ENCODE peak calls at places on chromosome X, in five cellular contexts. Q is GM20000, F is fibroblast of mammary gland, T is tibial artery, B is astrocyte. A is an unnamed sample.
A peak's percentile ranks its signal among the peaks of the same experiment; 100 is the strongest.

GRCh38 chrX:15072259-15072658 is 197.6 kb downstream of the ASB9 start:
- DNase-seq in Q (no peak), F (no peak), T (no peak), B (no peak), A (no peak)

GRCh38 chrX:15107367-15107988 is 162.4 kb downstream of the ASB9 start:
- DNase-seq in Q (no peak), F (no peak), T (no peak), B (no peak), A (no peak)

GRCh38 chrX:9659571-9660195 is 106.0 kb downstream of the GPR143 start:
- DNase-seq in Q (no peak), F (no peak), T (no peak), B (no peak), A (no peak)

GRCh38 chrX:22314692-22315091 is 42.0 kb downstream of the CBLL2 start:
- DNase-seq in Q (no peak), F (peak; percentile 16), T (no peak), B (no peak), A (no peak)

GRCh38 chrX:7139202-7140081 is 8.1 kb upstream of the STS start:
- DNase-seq in Q (no peak), F (peak; percentile 89), T (no peak), B (peak; percentile 77), A (no peak)

GRCh38 chrX:45068555-45068954 is 132.1 kb downstream of the DIPK2B start:
- DNase-seq in Q (no peak), F (no peak), T (no peak), B (no peak), A (no peak)

GRCh38 chrX:140057001-140057411 is 91.7 kb upstream of the CXorf66 start:
- DNase-seq in Q (peak; percentile 40), F (peak; percentile 64), T (peak; percentile 68), B (peak; percentile 35), A (peak; percentile 58)

GRCh38 chrX:42678133-42678532 is 99.8 kb downstream of the PPP1R2C start:
- DNase-seq in Q (no peak), F (peak; percentile 25), T (no peak), B (no peak), A (no peak)

GRCh38 chrX:31153475-31154047 is 81.7 kb upstream of the FTHL17 start:
- DNase-seq in Q (no peak), F (no peak), T (no peak), B (no peak), A (no peak)

GRCh38 chrX:112734250-112734649 is 54.5 kb upstream of the LHFPL1 start:
- DNase-seq in Q (no peak), F (peak; percentile 4), T (peak; percentile 20), B (peak; percentile 21), A (no peak)

GRCh38 chrX:16594490-16594889 is 55.5 kb upstream of the S100G start:
- DNase-seq in Q (no peak), F (no peak), T (no peak), B (no peak), A (no peak)

GRCh38 chrX:102712216-102712966 is at the start of gene GPRASP2:
- DNase-seq in Q (no peak), F (peak; percentile 6), T (peak; percentile 54), B (peak; percentile 4), A (peak; percentile 25)

GRCh38 chrX:153459976-153460375 is 10.4 kb downstream of the HAUS7 start:
- DNase-seq in Q (no peak), F (peak; percentile 12), T (no peak), B (peak; percentile 82), A (no peak)

GRCh38 chrX:143461616-143462015 is 55.7 kb downstream of the SPANXN3 start:
- DNase-seq in Q (no peak), F (no peak), T (no peak), B (no peak), A (no peak)

GRCh38 chrX:15882704-15883539 is 28.3 kb upstream of the AP1S2 start:
- DNase-seq in Q (no peak), F (peak; percentile 63), T (no peak), B (peak; percentile 36), A (no peak)

GRCh38 chrX:48278958-48279357 is 23.8 kb downstream of the SSX1 start:
- DNase-seq in Q (no peak), F (peak; percentile 73), T (no peak), B (no peak), A (no peak)

GRCh38 chrX:101416691-101417090 is 8.7 kb downstream of the HNRNPH2 start:
- DNase-seq in Q (no peak), F (no peak), T (no peak), B (no peak), A (no peak)

GRCh38 chrX:42920752-42921151 is 142.8 kb upstream of the PPP1R2C start:
- DNase-seq in Q (no peak), F (peak; percentile 0), T (no peak), B (no peak), A (no peak)

GRCh38 chrX:71650333-71650969 is 16.9 kb upstream of the LOC101059915 start:
- DNase-seq in Q (peak; percentile 50), F (no peak), T (no peak), B (no peak), A (no peak)

GRCh38 chrX:39309721-39310152 is 508.5 kb downstream of the MID1IP1 start:
- DNase-seq in Q (peak; percentile 8), F (no peak), T (no peak), B (peak; percentile 53), A (no peak)

GRCh38 chrX:66728818-66729271 is 90.0 kb upstream of the EDA2R start:
- DNase-seq in Q (peak; percentile 17), F (peak; percentile 78), T (peak; percentile 22), B (peak; percentile 16), A (peak; percentile 21)

GRCh38 chrX:96979766-96980165 is 96.1 kb downstream of the RPA4 start:
- DNase-seq in Q (no peak), F (no peak), T (no peak), B (no peak), A (no peak)

GRCh38 chrX:134718329-134719317 is 60.4 kb upstream of the PLAC1 start:
- DNase-seq in Q (no peak), F (peak; percentile 96), T (peak; percentile 42), B (peak; percentile 94), A (no peak)

GRCh38 chrX:7552758-7553157 is 290.2 kb upstream of the VCX start:
- DNase-seq in Q (no peak), F (no peak), T (no peak), B (no peak), A (no peak)

GRCh38 chrX:149527705-149528104 is 13.1 kb upstream of the EOLA1 start:
- DNase-seq in Q (no peak), F (peak; percentile 31), T (no peak), B (no peak), A (no peak)

GRCh38 chrX:10726647-10727046 is 106.3 kb upstream of the MID1 start:
- DNase-seq in Q (no peak), F (peak; percentile 52), T (no peak), B (peak; percentile 94), A (no peak)

GRCh38 chrX:119273807-119274192 is 37.7 kb downstream of the PGRMC1 start:
- DNase-seq in Q (no peak), F (no peak), T (no peak), B (no peak), A (no peak)

GRCh38 chrX:119272882-119273806 is 37.1 kb downstream of the PGRMC1 start:
- DNase-seq in Q (peak; percentile 59), F (peak; percentile 52), T (no peak), B (peak; percentile 23), A (peak; percentile 47)
- TF ChIP-seq CTCF in Q (peak; percentile 1), F (no peak), T (no peak), B (no peak), A (no peak)

DNA sequence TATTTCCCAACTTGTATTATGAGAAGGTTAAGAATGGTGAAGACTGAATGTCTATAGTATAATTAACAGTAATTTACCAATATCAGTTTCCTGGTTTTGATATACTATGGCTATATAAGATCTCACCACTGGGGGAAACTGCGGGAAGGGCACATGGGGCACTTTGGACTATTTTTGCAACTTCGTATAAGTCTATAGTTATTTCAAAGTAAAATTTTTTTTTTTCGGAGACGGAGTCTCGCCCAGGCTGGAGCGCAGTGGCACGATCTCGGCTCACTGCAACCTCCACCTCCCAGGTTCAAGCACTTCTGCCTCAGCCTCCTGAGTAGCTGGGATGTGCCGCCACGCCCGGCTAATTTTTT is 46.1 kb downstream of the CXorf58 start:
- DNase-seq in Q (no peak), F (no peak), T (no peak), B (no peak), A (no peak)
- TF ChIP-seq CTCF in Q (no peak), F (no peak), T (no peak), B (no peak), A (no peak)

GRCh38 chrX:78595901-78596502 is 63.1 kb downstream of the RTL3 start:
- DNase-seq in Q (no peak), F (peak; percentile 52), T (peak; percentile 17), B (no peak), A (no peak)
- TF ChIP-seq CTCF in Q (no peak), F (peak; percentile 39), T (peak; percentile 9), B (peak; percentile 8), A (no peak)

GRCh38 chrX:114787016-114787415 is 203.1 kb downstream of the HTR2C start:
- DNase-seq in Q (no peak), F (no peak), T (no peak), B (no peak), A (no peak)
- TF ChIP-seq CTCF in Q (no peak), F (no peak), T (no peak), B (no peak), A (no peak)

GRCh38 chrX:41481264-41482109 is 34.3 kb downstream of the NYX start:
- DNase-seq in Q (peak; percentile 52), F (peak; percentile 18), T (no peak), B (no peak), A (peak; percentile 62)
- TF ChIP-seq CTCF in Q (no peak), F (peak; percentile 56), T (no peak), B (peak; percentile 24), A (peak; percentile 23)

DNA sequence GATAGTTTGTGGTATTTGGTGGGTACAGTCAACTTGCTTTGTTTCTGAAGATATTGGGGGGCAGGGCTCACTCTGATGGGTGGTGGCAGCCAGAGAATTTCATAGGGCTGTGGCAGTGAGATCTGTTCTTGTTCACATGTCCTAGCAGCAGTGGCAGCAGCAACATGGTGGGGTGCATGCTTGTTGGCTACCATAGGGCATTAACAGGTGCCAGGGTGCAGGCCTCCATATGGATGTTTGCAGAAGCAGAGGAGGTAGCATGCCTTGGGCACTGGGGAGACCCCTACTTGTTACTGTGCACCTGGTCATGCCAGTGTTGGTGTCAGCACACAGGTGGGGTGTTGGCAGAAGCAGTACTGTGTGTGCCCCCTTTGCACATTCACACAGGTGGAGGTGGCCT is 96.3 kb upstream of the ZC4H2 start:
- DNase-seq in Q (no peak), F (no peak), T (no peak), B (no peak), A (no peak)
- TF ChIP-seq CTCF in Q (no peak), F (no peak), T (no peak), B (no peak), A (no peak)

DNA sequence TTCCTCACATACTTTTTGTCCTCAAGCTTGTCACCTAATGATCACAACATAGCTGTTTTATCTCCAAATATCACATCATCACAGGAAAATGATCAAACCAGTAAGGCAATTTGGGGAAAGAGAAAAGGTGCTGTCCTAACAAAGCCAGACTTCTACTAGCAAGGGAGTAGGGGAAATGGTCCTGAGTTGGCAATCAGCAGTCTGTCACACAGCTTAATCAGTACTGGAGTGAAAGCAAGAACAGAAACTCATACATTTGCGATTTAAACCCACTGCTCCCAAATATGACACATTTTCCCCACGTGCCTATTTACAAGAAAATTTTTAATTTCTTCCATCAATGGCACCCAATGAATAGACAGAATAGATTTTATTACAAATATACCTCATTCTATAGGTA is 546.8 kb upstream of the FMR1 start:
- DNase-seq in Q (no peak), F (no peak), T (no peak), B (no peak), A (no peak)
- TF ChIP-seq CTCF in Q (no peak), F (no peak), T (no peak), B (no peak), A (no peak)

GRCh38 chrX:133511041-133511440 is 95.8 kb upstream of the GPC4 start:
- DNase-seq in Q (no peak), F (no peak), T (no peak), B (no peak), A (no peak)
- TF ChIP-seq CTCF in Q (no peak), F (no peak), T (no peak), B (no peak), A (no peak)

A was measured in GM13976.